ENCODE peak calls at places on chromosome 10, in eight cellular contexts. V is aorta, M is A549, K is AG04450, D is prostate gland, H is neural progenitor cell, G is thoracic aorta, E is psoas muscle. W is an unnamed sample.

GRCh38 chr10:25059990-25060389 is 43.6 kb downstream of the THNSL1 start:
- DNase-seq in V (peak), M (peak), K (peak), D (peak), H (no peak), G (peak), E (peak), W (peak)

GRCh38 chr10:74882427-74882826 is 56.0 kb downstream of the KAT6B start:
- DNase-seq in V (no peak), M (no peak), K (peak), D (no peak), H (no peak), G (no peak), E (no peak), W (no peak)

GRCh38 chr10:133034092-133034491 is 53.6 kb upstream of the ADGRA1 start:
- DNase-seq in V (no peak), M (no peak), K (no peak), D (no peak), H (no peak), G (no peak), E (no peak), W (no peak)

GRCh38 chr10:60490013-60490412 is 100.3 kb upstream of the ANK3 start:
- DNase-seq in V (no peak), M (no peak), K (no peak), D (peak), H (no peak), G (no peak), E (no peak), W (peak)

GRCh38 chr10:351770-352318 is 216.6 kb downstream of the ZMYND11 start:
- DNase-seq in V (no peak), M (no peak), K (no peak), D (no peak), H (no peak), G (no peak), E (no peak), W (no peak)

GRCh38 chr10:68492118-68492517 is 20.3 kb upstream of the DNA2 start:
- DNase-seq in V (no peak), M (no peak), K (no peak), D (no peak), H (no peak), G (no peak), E (no peak), W (no peak)

GRCh38 chr10:5779753-5780152 is 33.5 kb downstream of the GDI2 start:
- DNase-seq in V (no peak), M (no peak), K (no peak), D (no peak), H (no peak), G (no peak), E (no peak), W (no peak)

GRCh38 chr10:132095403-132096113 is 29.8 kb downstream of the JAKMIP3 start:
- DNase-seq in V (no peak), M (no peak), K (no peak), D (no peak), H (no peak), G (no peak), E (no peak), W (no peak)

GRCh38 chr10:97138174-97138573 is 47.6 kb downstream of the SLIT1 start:
- DNase-seq in V (no peak), M (peak), K (no peak), D (peak), H (peak), G (no peak), E (no peak), W (no peak)

GRCh38 chr10:79206300-79207095 is 137.7 kb downstream of the ZMIZ1 start:
- DNase-seq in V (no peak), M (no peak), K (no peak), D (no peak), H (no peak), G (no peak), E (no peak), W (no peak)

GRCh38 chr10:113454341-113455061 is 98.4 kb upstream of the HABP2 start:
- DNase-seq in V (peak), M (peak), K (no peak), D (peak), H (peak), G (no peak), E (peak), W (no peak)

GRCh38 chr10:43878386-43878785 is 229.7 kb upstream of the ZNF32 start:
- DNase-seq in V (peak), M (no peak), K (no peak), D (no peak), H (no peak), G (no peak), E (no peak), W (no peak)

GRCh38 chr10:111113238-111113960 is 36.6 kb downstream of the ADRA2A start:
- DNase-seq in V (no peak), M (no peak), K (no peak), D (no peak), H (no peak), G (no peak), E (no peak), W (no peak)

GRCh38 chr10:77317221-77317620 is 320.4 kb downstream of the KCNMA1 start:
- DNase-seq in V (no peak), M (no peak), K (no peak), D (no peak), H (no peak), G (no peak), E (no peak), W (no peak)

GRCh38 chr10:69338133-69338456 is 59.8 kb downstream of the HK1 start:
- DNase-seq in V (no peak), M (no peak), K (no peak), D (no peak), H (no peak), G (no peak), E (no peak), W (peak)

GRCh38 chr10:64518456-64518855 is 997.3 kb downstream of the REEP3 start:
- DNase-seq in V (no peak), M (no peak), K (no peak), D (no peak), H (no peak), G (no peak), E (no peak), W (no peak)

GRCh38 chr10:62233494-62234283 is 35.0 kb downstream of the RTKN2 start:
- DNase-seq in V (no peak), M (peak), K (no peak), D (no peak), H (no peak), G (no peak), E (no peak), W (no peak)

GRCh38 chr10:102773986-102774385 is 30.2 kb downstream of the WBP1L start:
- DNase-seq in V (peak), M (no peak), K (no peak), D (no peak), H (no peak), G (no peak), E (no peak), W (no peak)
- H3K4me3 ChIP-seq in V (no peak), M (no peak), K (no peak), D (no peak), H (no peak), G (no peak), E (no peak), W (no peak)

GRCh38 chr10:124693396-124693795 is 50.8 kb downstream of the FAM53B start:
- DNase-seq in V (no peak), M (no peak), K (no peak), D (no peak), H (no peak), G (no peak), E (no peak), W (no peak)
- H3K27ac ChIP-seq in V (no peak), M (no peak), K (no peak), D (no peak), H (no peak), G (no peak), E (peak), W (no peak)

GRCh38 chr10:49784631-49785030 is 22.5 kb upstream of the OGDHL start:
- DNase-seq in V (no peak), M (no peak), K (no peak), D (no peak), H (no peak), G (no peak), E (no peak), W (no peak)

GRCh38 chr10:49781247-49781646 is 19.1 kb upstream of the OGDHL start:
- DNase-seq in V (no peak), M (no peak), K (no peak), D (no peak), H (no peak), G (no peak), E (no peak), W (no peak)

GRCh38 chr10:49778197-49778596 is 16.1 kb upstream of the OGDHL start:
- DNase-seq in V (no peak), M (no peak), K (no peak), D (no peak), H (no peak), G (no peak), E (no peak), W (no peak)

DNA sequence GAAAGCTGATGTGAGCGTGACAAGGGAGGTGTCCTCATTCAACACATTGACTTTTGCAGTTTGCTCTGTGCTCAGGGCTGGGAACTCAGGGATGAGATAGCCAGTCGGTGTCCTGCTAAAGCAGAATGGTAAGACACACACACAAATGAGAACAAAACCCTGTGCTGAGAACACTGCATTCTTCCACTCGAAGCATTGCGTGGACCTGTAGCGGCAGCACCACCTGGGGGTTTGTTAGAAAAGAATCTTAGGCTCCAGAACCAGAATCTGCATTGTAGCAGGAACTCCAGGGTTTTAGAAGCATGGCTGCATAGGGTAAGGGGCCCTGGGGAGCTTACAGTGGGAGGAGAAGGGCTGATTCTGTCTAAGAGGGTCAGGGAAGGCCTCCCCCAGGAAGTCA is 21.5 kb upstream of the OGDHL start:
- DNase-seq in V (no peak), M (no peak), K (no peak), D (no peak), H (peak), G (no peak), E (no peak), W (no peak)
- H3K4me3 ChIP-seq in V (no peak), M (no peak), K (no peak), D (no peak), H (no peak), G (no peak), E (no peak), W (no peak)

GRCh38 chr10:33142290-33142689 is 184.3 kb upstream of the ITGB1 start:
- DNase-seq in V (no peak), M (no peak), K (no peak), D (no peak), H (no peak), G (no peak), E (no peak), W (no peak)
- H3K27ac ChIP-seq in V (no peak), M (peak), K (no peak), D (no peak), H (no peak), G (no peak), E (no peak), W (no peak)

GRCh38 chr10:71971311-71971731 is 7.1 kb downstream of the CHST3 start:
- DNase-seq in V (no peak), M (no peak), K (no peak), D (peak), H (no peak), G (no peak), E (no peak), W (no peak)

GRCh38 chr10:71969929-71970328 is 5.7 kb downstream of the CHST3 start:
- DNase-seq in V (no peak), M (no peak), K (no peak), D (no peak), H (no peak), G (no peak), E (no peak), W (no peak)

GRCh38 chr10:71970869-71971268 is 6.7 kb downstream of the CHST3 start:
- DNase-seq in V (no peak), M (no peak), K (no peak), D (no peak), H (no peak), G (no peak), E (no peak), W (no peak)

GRCh38 chr10:71968553-71969474 is 4.6 kb downstream of the CHST3 start:
- DNase-seq in V (no peak), M (peak), K (no peak), D (no peak), H (no peak), G (no peak), E (no peak), W (peak)

DNA sequence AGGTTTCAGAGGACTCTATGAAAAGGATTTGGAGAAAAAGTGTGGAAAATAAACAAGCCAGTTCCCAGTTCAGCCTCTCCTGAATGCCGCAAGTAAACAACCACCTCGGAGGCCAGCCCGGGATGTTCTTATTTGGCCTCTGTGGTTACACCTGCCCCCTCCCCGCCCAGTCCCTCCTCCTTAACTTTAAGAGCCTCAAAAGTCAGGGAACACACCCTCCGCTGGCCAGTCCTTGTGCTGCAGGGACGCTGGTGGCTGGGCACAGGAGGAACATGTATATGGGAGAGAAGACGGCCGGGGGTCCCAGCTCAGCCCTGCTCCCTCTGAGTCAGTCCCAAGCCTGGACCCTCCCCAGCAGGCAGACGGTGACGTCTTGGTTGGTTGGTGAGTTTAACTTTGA is 6.1 kb downstream of the CHST3 start:
- DNase-seq in V (no peak), M (peak), K (no peak), D (peak), H (peak), G (no peak), E (peak), W (peak)
- H3K4me3 ChIP-seq in V (no peak), M (peak), K (no peak), D (no peak), H (no peak), G (no peak), E (no peak), W (no peak)

GRCh38 chr10:100802607-100803006 is 57.2 kb downstream of the PAX2 start:
- DNase-seq in V (no peak), M (no peak), K (no peak), D (no peak), H (no peak), G (no peak), E (no peak), W (no peak)
- H3K27ac ChIP-seq in V (no peak), M (no peak), K (no peak), D (no peak), H (no peak), G (no peak), E (no peak), W (no peak)